ENCODE peak calls at places on chromosomes 13 and 19, in five cellular contexts. E, V, K, M and T are unnamed samples.

GRCh38 chr13:64239372-64239771 is 2823.7 kb upstream of the PCDH20 start:
- DNase-seq in E (no peak), V (no peak), K (peak), M (peak), T (no peak)

GRCh38 chr19:13920940-13921744 is 15.1 kb downstream of the CC2D1A start:
- DNase-seq in E (no peak), V (no peak), K (no peak), M (no peak), T (peak)

GRCh38 chr19:49591731-49592485 is 926 bp downstream of the PRR12 start:
- DNase-seq in E (peak), V (peak), K (no peak), M (no peak), T (peak)

GRCh38 chr19:39438270-39438934 is 2.7 kb upstream of the RPS16 start:
- DNase-seq in E (no peak), V (no peak), K (no peak), M (no peak), T (no peak)

GRCh38 chr13:63855457-63856118 is 2439.9 kb upstream of the PCDH20 start:
- DNase-seq in E (no peak), V (no peak), K (no peak), M (no peak), T (no peak)

GRCh38 chr13:70490320-70490935 is 382.2 kb upstream of the KLHL1 start:
- DNase-seq in E (no peak), V (peak), K (no peak), M (no peak), T (no peak)

GRCh38 chr13:34750078-34750703 is 191.9 kb upstream of the NBEA start:
- DNase-seq in E (no peak), V (peak), K (no peak), M (no peak), T (no peak)

GRCh38 chr13:75637101-75637774 is 1.1 kb downstream of the LMO7 start:
- DNase-seq in E (no peak), V (no peak), K (no peak), M (no peak), T (peak)

GRCh38 chr19:42032428-42032827 is 37.6 kb downstream of the GRIK5 start:
- DNase-seq in E (peak), V (no peak), K (no peak), M (no peak), T (no peak)

GRCh38 chr19:46111376-46111775 is 13.1 kb downstream of the IGFL3 start:
- DNase-seq in E (no peak), V (no peak), K (no peak), M (no peak), T (no peak)

GRCh38 chr13:41074523-41074922 is 13.2 kb downstream of the WBP4 start:
- DNase-seq in E (no peak), V (no peak), K (no peak), M (no peak), T (no peak)

GRCh38 chr13:31846182-31846938 is 107.0 kb downstream of the RXFP2 start:
- DNase-seq in E (peak), V (peak), K (peak), M (no peak), T (peak)

GRCh38 chr13:94933230-94933751 is 220.9 kb upstream of the SOX21 start:
- DNase-seq in E (no peak), V (no peak), K (no peak), M (no peak), T (no peak)

GRCh38 chr13:73608731-73609485 is 525.3 kb downstream of the KLF12 start:
- DNase-seq in E (no peak), V (no peak), K (no peak), M (no peak), T (no peak)

GRCh38 chr19:8459520-8460260 is 14.9 kb downstream of the HNRNPM start:
- DNase-seq in E (no peak), V (no peak), K (no peak), M (no peak), T (no peak)

GRCh38 chr19:50658438-50659317 is 9.4 kb downstream of the C19orf81 start:
- DNase-seq in E (no peak), V (peak), K (no peak), M (no peak), T (peak)

GRCh38 chr19:44587863-44588752 is 25.3 kb upstream of the IGSF23 start:
- DNase-seq in E (peak), V (no peak), K (peak), M (peak), T (no peak)

GRCh38 chr19:15564534-15565168 is 50.4 kb upstream of the CYP4F8 start:
- DNase-seq in E (no peak), V (peak), K (no peak), M (no peak), T (no peak)

GRCh38 chr19:30240904-30241695 is 131.1 kb upstream of the ZNF536 start:
- DNase-seq in E (no peak), V (no peak), K (no peak), M (no peak), T (no peak)

GRCh38 chr13:32060319-32060924 is 28.8 kb downstream of the FRY start:
- DNase-seq in E (no peak), V (no peak), K (no peak), M (no peak), T (no peak)

GRCh38 chr19:32172761-32173160 is 172.6 kb upstream of the ZNF507 start:
- DNase-seq in E (no peak), V (no peak), K (no peak), M (no peak), T (no peak)

GRCh38 chr19:1672038-1672768 is 19.8 kb upstream of the TCF3 start:
- DNase-seq in E (peak), V (peak), K (no peak), M (no peak), T (peak)

GRCh38 chr13:58744686-58745085 is 1113.1 kb downstream of the PCDH17 start:
- DNase-seq in E (no peak), V (no peak), K (no peak), M (no peak), T (no peak)

GRCh38 chr19:43548706-43549105 is 15.7 kb downstream of the ZNF575 start:
- DNase-seq in E (no peak), V (no peak), K (no peak), M (no peak), T (no peak)

GRCh38 chr13:114119196-114119595 is 13.2 kb downstream of the RASA3 start:
- DNase-seq in E (no peak), V (no peak), K (no peak), M (no peak), T (no peak)

GRCh38 chr19:58009301-58009665 is 6.7 kb upstream of the ZNF606 start:
- DNase-seq in E (no peak), V (no peak), K (no peak), M (no peak), T (no peak)

GRCh38 chr19:58009666-58010301 is 7.2 kb upstream of the ZNF606 start:
- DNase-seq in E (peak), V (peak), K (no peak), M (no peak), T (peak)

GRCh38 chr19:58003153-58003828 is 671 bp upstream of the ZNF606 start:
- DNase-seq in E (no peak), V (no peak), K (no peak), M (no peak), T (no peak)

GRCh38 chr19:58010507-58010906 is 7.9 kb upstream of the ZNF606 start:
- DNase-seq in E (no peak), V (no peak), K (no peak), M (no peak), T (no peak)

GRCh38 chr19:58007285-58007684 is 4.7 kb upstream of the ZNF606 start:
- DNase-seq in E (no peak), V (no peak), K (no peak), M (no peak), T (no peak)
- TF ChIP-seq CTCF in E (no peak), V (no peak), K (no peak), M (no peak), T (no peak)

DNA sequence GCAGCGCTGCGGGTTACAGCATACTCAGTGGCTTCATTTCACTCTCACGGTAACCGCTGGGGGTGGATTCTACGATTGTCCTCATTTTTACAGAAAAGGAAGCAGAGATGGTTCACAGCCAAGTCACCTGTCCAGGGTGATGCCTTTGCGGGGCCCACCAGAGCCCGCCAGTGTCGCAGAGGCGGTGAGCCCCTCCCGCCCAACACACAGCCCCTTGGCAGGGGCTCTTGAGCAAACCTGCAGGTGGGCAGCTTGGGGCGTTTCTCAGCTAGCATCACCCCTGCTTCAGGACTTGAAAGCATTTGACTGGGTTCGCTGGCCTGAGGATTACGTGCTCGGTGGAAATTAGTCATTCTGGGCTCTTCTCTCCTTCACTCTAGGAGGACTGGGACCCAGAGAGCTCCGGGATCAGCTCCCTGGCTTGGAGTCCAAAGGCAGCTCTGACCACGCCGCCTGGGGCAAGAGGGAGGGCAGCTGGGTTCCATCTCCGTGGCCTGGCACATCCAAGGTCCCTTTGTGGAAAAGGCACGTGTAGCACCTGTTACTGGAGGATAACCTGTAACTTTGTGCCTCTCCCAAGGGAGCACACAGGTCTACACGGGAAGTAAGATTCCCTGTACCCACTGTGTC is 62.5 kb upstream of the F7 start:
- DNase-seq in E (no peak), V (no peak), K (no peak), M (no peak), T (no peak)
- TF ChIP-seq CTCF in E (no peak), V (no peak), K (no peak), M (no peak), T (no peak)

GRCh38 chr13:78317030-78317429 is 286.3 kb downstream of the POU4F1 start:
- DNase-seq in E (no peak), V (no peak), K (no peak), M (no peak), T (no peak)
- TF ChIP-seq CTCF in E (no peak), V (peak), K (no peak), M (no peak), T (peak)

DNA sequence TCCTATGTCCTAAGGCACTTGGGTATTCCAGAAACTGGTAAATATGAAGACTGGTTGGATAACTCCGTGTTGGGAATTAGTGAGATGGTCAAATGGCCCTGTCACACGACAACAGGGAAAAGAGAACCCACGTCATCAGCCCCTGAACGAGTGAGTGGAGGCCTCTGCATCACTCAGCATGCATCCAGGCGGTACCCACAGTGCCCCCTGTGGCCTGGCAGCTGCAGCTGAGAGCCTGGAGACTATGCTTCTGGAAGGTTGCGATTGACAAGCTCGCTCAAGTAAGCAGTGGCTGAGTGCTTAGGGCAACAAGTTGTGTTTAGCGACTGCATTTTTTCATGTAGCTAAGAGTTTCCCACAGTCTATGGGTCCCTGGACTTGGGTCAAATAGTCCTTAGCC is 55.9 kb downstream of the COL4A2 start:
- DNase-seq in E (no peak), V (no peak), K (no peak), M (no peak), T (no peak)
- TF ChIP-seq CTCF in E (no peak), V (no peak), K (no peak), M (no peak), T (no peak)

DNA sequence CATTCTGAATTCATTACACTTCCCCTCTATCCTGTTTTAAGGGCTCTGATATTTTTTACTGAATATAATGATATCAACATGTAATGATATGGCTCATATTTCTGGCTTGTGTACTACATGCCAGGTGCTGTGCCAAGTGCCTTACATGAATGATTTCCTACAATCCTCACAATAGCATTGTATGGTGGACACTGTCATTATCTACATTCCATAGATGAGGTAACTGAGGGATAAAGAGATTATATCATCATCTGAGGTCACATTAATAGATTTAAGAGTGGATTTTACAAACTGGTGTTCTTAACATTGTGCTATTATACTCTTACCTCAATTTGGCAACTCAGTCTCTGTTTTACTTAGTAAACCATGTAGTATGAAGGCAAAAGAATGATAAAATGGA is 502.0 kb downstream of the LIG4 start:
- DNase-seq in E (no peak), V (no peak), K (no peak), M (no peak), T (no peak)
- TF ChIP-seq CTCF in E (no peak), V (no peak), K (no peak), M (no peak), T (no peak)

DNA sequence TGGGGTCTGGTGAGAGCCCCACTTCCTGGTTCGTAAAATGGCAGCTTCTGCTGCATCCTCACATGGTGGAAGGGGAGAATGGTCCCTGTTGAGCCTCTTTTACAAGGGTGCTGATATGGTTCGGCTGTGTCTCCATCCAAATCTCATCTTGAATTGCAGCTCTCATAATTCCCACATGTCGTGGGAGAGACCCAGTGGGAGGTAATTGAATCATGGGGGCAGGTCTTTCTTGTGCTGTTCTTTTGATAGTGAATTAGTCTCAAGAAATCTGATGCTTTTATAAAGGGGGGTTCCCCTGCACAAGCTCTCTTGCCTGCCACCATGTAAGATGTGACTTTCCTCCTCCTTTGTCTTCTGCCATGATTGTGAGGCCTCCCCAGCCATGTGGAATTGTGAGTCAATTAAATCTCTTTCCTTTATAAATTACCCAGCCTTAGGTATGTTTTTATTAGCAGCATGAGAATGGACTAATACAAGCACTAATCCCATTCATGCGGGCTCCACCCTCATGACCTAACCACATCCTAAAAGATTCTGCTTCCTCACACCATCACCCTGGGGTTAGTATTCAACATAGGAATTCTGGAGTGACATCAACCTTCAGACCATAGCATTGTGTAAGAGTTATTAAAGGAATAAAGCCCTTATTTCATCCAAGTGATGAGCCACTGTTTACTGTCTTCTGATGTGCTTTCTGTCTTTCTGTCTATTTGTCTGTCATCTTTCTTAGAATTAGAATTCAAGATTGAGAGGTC is 159.0 kb upstream of the IRS2 start:
- DNase-seq in E (no peak), V (no peak), K (peak), M (peak), T (no peak)
- TF ChIP-seq CTCF in E (no peak), V (no peak), K (no peak), M (no peak), T (no peak)

GRCh38 chr13:46314587-46314986 is 72.5 kb downstream of the RUBCNL start:
- DNase-seq in E (no peak), V (no peak), K (no peak), M (no peak), T (no peak)

GRCh38 chr13:46315491-46316075 is 71.5 kb downstream of the RUBCNL start:
- DNase-seq in E (no peak), V (no peak), K (no peak), M (no peak), T (no peak)

GRCh38 chr13:46315036-46315435 is 72.0 kb downstream of the RUBCNL start:
- DNase-seq in E (no peak), V (no peak), K (no peak), M (no peak), T (no peak)

GRCh38 chr13:46313441-46314257 is 73.4 kb downstream of the RUBCNL start:
- DNase-seq in E (no peak), V (no peak), K (no peak), M (no peak), T (no peak)

GRCh38 chr13:46317120-46317519 is 69.9 kb downstream of the RUBCNL start:
- DNase-seq in E (no peak), V (no peak), K (no peak), M (no peak), T (no peak)
- TF ChIP-seq CTCF in E (no peak), V (no peak), K (peak), M (peak), T (no peak)

GRCh38 chr13:87259479-87260083 is 411.6 kb upstream of the SLITRK5 start:
- DNase-seq in E (no peak), V (no peak), K (no peak), M (no peak), T (no peak)
- TF ChIP-seq CTCF in E (no peak), V (peak), K (no peak), M (no peak), T (no peak)

GRCh38 chr13:25192936-25193335 is 20.8 kb upstream of the AMER2 start:
- DNase-seq in E (no peak), V (no peak), K (no peak), M (no peak), T (no peak)
- TF ChIP-seq CTCF in E (no peak), V (no peak), K (no peak), M (no peak), T (no peak)